ENCODE peak calls at places on chromosome 16, in ten cellular contexts. V is thoracic aorta, Z is heart right ventricle, Q is heart left ventricle, J is lung, E is A549, H is uterus, N is Caco-2, K is right lobe of liver, T is mucosa of descending colon. Y is an unnamed sample.

GRCh38 chr16:74868501-74868900 is 93.9 kb upstream of the FA2H start:
- DNase-seq in V (no peak), J (no peak), T (no peak), N (peak; percentile 27), Z (no peak), Q (peak; percentile 23), H (no peak), K (no peak), E (no peak), Y (no peak)

GRCh38 chr16:3482659-3483241 is 12.5 kb downstream of the C16orf90 start:
- DNase-seq in Q (no peak), N (no peak), K (no peak), J (no peak), Z (no peak), T (no peak), E (no peak), H (no peak), V (no peak), Y (no peak)

GRCh38 chr16:13957197-13958078 is 37.5 kb downstream of the ERCC4 start:
- DNase-seq in Z (peak; percentile 51), V (no peak), N (peak; percentile 58), K (no peak), Q (peak; percentile 53), E (peak; percentile 99), T (peak; percentile 55), H (peak; percentile 76), J (peak; percentile 68), Y (peak; percentile 80)

GRCh38 chr16:3171855-3172593 is 16.0 kb upstream of the OR1F1 start:
- DNase-seq in Z (no peak), V (no peak), K (no peak), E (peak; percentile 94), Q (no peak), N (no peak), T (no peak), J (no peak), H (no peak), Y (no peak)

GRCh38 chr16:4765511-4766474 is 1.2 kb downstream of the ZNF500 start:
- DNase-seq in K (no peak), E (no peak), T (no peak), V (no peak), H (no peak), N (no peak), J (no peak), Q (no peak), Z (no peak), Y (no peak)

GRCh38 chr16:35142147-35142808 is 1682.9 kb downstream of the TP53TG3F start:
- DNase-seq in V (no peak), T (no peak), Q (no peak), Z (no peak), K (no peak), E (no peak), J (no peak), H (no peak), N (no peak), Y (no peak)

GRCh38 chr16:84844049-84844350 is 24.2 kb downstream of the CRISPLD2 start:
- DNase-seq in J (no peak), K (no peak), N (no peak), E (no peak), V (no peak), T (peak; percentile 74), H (no peak), Q (no peak), Z (peak; percentile 58), Y (peak; percentile 78)

GRCh38 chr16:75279277-75279676 is 27.9 kb upstream of the BCAR1 start:
- DNase-seq in T (no peak), E (no peak), Z (no peak), N (no peak), K (peak; percentile 47), H (no peak), Q (no peak), J (no peak), V (no peak), Y (no peak)

GRCh38 chr16:81582655-81583441 is 138.2 kb downstream of the CMIP start:
- DNase-seq in N (peak; percentile 49), J (no peak), Q (no peak), K (peak; percentile 63), T (no peak), H (no peak), Z (no peak), V (no peak), E (peak; percentile 58), Y (peak; percentile 27)

GRCh38 chr16:65702707-65703402 is 581.0 kb upstream of the CDH11 start:
- DNase-seq in H (no peak), Q (no peak), J (no peak), N (no peak), T (no peak), E (no peak), K (no peak), V (no peak), Z (no peak), Y (no peak)

GRCh38 chr16:63361032-63361624 is 1324.9 kb upstream of the CDH8 start:
- DNase-seq in V (no peak), H (no peak), Z (no peak), T (peak; percentile 38), E (peak; percentile 64), J (no peak), N (peak; percentile 56), K (no peak), Q (no peak), Y (no peak)

GRCh38 chr16:2366660-2367309 is 26.3 kb upstream of the ABCA3 start:
- DNase-seq in J (no peak), Q (no peak), H (no peak), N (no peak), T (no peak), V (no peak), E (no peak), K (no peak), Z (no peak), Y (no peak)

GRCh38 chr16:83336630-83337029 is 471.1 kb upstream of the HSBP1 start:
- DNase-seq in J (no peak), Z (no peak), E (no peak), H (no peak), Q (no peak), T (no peak), N (no peak), K (no peak), V (no peak), Y (no peak)

GRCh38 chr16:79265701-79266100 is 334.8 kb downstream of the MAF start:
- DNase-seq in Q (no peak), K (no peak), J (no peak), Z (no peak), E (no peak), H (no peak), N (no peak), V (no peak), T (no peak), Y (no peak)

GRCh38 chr16:15587152-15587825 is 55.7 kb downstream of the MARF1 start:
- DNase-seq in Z (no peak), K (no peak), N (no peak), J (no peak), H (no peak), Q (no peak), V (no peak), T (no peak), E (no peak), Y (no peak)

GRCh38 chr16:89355036-89355435 is 135.3 kb downstream of the ANKRD11 start:
- DNase-seq in V (no peak), K (no peak), J (no peak), N (no peak), Q (no peak), E (no peak), T (no peak), Z (no peak), H (no peak), Y (no peak)
- H3K4me1 ChIP-seq in V (peaks cover 14% of the 10 kb centered on the region), K (no peaks in the 10 kb centered on the region), J (peaks cover 22% of the 10 kb centered on the region), N (peaks cover 36% of the 10 kb centered on the region), Q (peaks cover 77% of the 10 kb centered on the region), E (peaks cover 63% of the 10 kb centered on the region), T (peaks cover 51% of the 10 kb centered on the region), Z (peaks cover 82% of the 10 kb centered on the region), H (no peaks in the 10 kb centered on the region), Y (peaks cover 81% of the 10 kb centered on the region)

DNA sequence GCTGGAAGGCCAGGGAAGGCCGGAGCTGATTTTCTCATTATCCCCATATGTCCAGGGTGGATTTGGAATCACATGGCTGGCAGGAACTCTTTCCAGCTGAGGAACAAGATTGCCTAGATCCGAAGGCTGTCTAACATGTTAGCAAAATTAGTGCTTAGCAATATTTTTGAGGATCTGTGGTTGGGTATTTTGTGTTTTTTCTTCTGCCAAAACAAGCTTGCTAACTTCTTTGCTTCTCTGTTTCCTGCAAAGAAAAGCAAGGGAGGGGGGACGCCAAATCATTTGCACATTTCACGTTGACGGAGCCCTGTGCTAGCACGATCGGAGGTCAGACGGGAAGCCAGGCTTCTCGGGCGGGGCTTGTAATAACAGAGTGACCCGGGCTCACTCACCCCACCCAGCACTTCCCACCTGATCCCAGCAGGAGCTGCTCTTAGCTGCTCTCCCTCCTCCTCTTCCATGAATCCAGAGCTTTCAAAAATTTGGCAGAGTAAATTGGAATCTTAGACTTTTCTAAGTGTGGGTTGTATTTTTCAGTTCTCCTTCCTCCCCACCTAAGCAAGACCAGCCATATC is 33.3 kb upstream of the FOXF1 start:
- DNase-seq in J (no peak), Z (no peak), N (no peak), E (no peak), V (no peak), H (no peak), K (no peak), Q (peak; percentile 18), T (no peak), Y (no peak)
- TF ChIP-seq CTCF in J (no peak), Z (no peak), N (no peak), E (no peak), V (no peak), H (peak; percentile 20), K (no peak), Q (no peak), T (no peak), Y (no peak)

DNA sequence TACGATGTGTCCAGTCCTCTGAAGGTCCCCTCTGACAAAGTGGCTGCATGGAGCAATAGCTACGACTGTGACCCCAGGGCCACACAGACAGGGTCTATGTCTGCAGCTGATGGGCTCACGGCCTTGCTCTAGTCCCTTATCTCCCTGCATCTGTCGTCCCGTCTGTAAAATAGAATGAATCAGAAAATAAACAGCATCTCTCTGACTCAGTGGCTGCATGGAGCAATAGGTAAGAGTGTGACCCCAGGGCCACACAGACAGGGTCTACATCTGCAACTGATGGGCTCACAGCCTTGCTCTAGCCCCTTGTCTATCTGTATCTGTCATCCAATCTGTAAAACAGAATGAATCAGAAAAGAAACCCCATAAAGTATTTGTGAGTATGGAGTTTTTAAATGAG is 117.6 kb upstream of the FOXF1 start:
- DNase-seq in N (no peak), J (no peak), E (no peak), H (no peak), Q (no peak), Z (no peak), T (no peak), V (no peak), K (no peak), Y (no peak)
- H3K4me1 ChIP-seq in N (no peaks in the 10 kb centered on the region), J (no peaks in the 10 kb centered on the region), E (no peaks in the 10 kb centered on the region), H (no peaks in the 10 kb centered on the region), Q (no peaks in the 10 kb centered on the region), Z (no peaks in the 10 kb centered on the region), T (no peaks in the 10 kb centered on the region), V (no peaks in the 10 kb centered on the region), K (no peaks in the 10 kb centered on the region), Y (no peaks in the 10 kb centered on the region)

DNA sequence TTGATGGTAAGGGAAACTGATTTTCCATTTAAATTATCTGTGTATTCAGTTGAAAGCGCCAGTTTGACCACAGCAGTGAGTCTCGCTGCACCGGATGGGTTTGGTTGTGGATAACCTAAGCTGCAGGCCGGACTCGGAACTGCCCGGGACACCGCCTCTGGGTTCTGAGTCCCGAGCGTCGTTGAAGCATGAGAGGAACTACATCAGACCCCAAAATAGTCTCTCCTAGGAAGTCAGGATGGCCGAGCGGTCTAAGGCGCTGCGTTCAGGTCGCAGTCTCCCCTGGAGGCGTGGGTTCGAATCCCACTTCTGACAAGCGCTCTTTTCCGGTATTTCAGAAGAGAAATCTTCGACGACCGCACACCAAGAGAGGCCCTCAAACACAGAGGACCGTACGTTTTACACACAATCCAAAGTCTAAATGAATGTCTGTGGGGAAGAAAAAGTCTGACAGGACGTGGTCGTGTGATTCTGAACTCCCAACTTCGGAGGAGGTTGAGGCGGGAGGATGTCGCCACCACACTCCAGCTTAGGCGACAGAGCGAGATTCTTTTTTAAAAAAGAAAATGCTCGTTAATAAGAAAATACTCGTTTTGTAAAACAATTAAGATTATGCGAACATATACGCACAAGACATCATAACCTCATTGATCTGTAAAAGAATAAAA is 15.4 kb upstream of the PLLP start:
- DNase-seq in H (peak; percentile 91), N (peak; percentile 92), Z (peak; percentile 84), V (peak; percentile 62), K (peak; percentile 83), T (peak; percentile 88), E (peak; percentile 97), Q (peak; percentile 90), J (peak; percentile 80), Y (peak; percentile 92)
- TF ChIP-seq CTCF in H (peak; percentile 54), N (no peak), Z (peak; percentile 41), V (peak; percentile 58), K (peak; percentile 17), T (no peak), E (no peak), Q (peak; percentile 47), J (no peak), Y (peak; percentile 0)

Y was measured in psoas muscle.